ENCODE peak calls at places on chromosomes 3 and 15, in seven cellular contexts. S is HepG2, C is GM12878, X is K562, F is GM12892, L is SK-N-SH, Z is H1. V is an unnamed sample.
A peak's percentile ranks its signal among the peaks of the same experiment; 100 is the strongest.

GRCh38 chr15:67167131-67167530 is 87.3 kb downstream of the AAGAB start:
- DNase-seq in S (no peak), C (no peak), X (no peak), F (no peak), L (no peak), Z (no peak), V (no peak)

GRCh38 chr15:44092221-44092620 is 102.8 kb downstream of the FRMD5 start:
- DNase-seq in S (no peak), C (no peak), X (no peak), F (no peak), L (no peak), Z (no peak), V (no peak)

GRCh38 chr3:181921220-181921619 is 209.5 kb downstream of the SOX2 start:
- DNase-seq in S (no peak), C (peak; percentile 42), X (no peak), F (no peak), L (no peak), Z (no peak), V (no peak)

GRCh38 chr3:65083240-65083639 is 395.4 kb upstream of the ADAMTS9 start:
- DNase-seq in S (no peak), C (no peak), X (no peak), F (no peak), L (no peak), Z (no peak), V (no peak)

GRCh38 chr3:134644731-134645514 is 5.9 kb downstream of the KY start:
- DNase-seq in S (no peak), C (no peak), X (no peak), F (no peak), L (no peak), Z (peak; percentile 41), V (no peak)

GRCh38 chr3:113660901-113661300 is 35.5 kb downstream of the USF3 start:
- DNase-seq in S (no peak), C (no peak), X (no peak), F (no peak), L (no peak), Z (no peak), V (no peak)

GRCh38 chr3:54146383-54147239 is 24.3 kb downstream of the CACNA2D3 start:
- DNase-seq in S (peak; percentile 25), C (no peak), X (peak; percentile 13), F (peak; percentile 28), L (peak; percentile 82), Z (peak; percentile 83), V (peak; percentile 37)

GRCh38 chr15:28974142-28974541 is 88.4 kb downstream of the APBA2 start:
- DNase-seq in S (no peak), C (no peak), X (no peak), F (no peak), L (no peak), Z (no peak), V (no peak)

GRCh38 chr3:107938128-107938527 is 152.7 kb downstream of the CD47 start:
- DNase-seq in S (peak; percentile 4), C (no peak), X (no peak), F (no peak), L (peak; percentile 19), Z (no peak), V (no peak)

GRCh38 chr3:6791161-6791560 is 69.8 kb upstream of the GRM7 start:
- DNase-seq in S (no peak), C (no peak), X (no peak), F (no peak), L (no peak), Z (no peak), V (no peak)

GRCh38 chr15:71680079-71680461 is 130.3 kb upstream of the NR2E3 start:
- DNase-seq in S (no peak), C (no peak), X (no peak), F (no peak), L (no peak), Z (no peak), V (no peak)

GRCh38 chr3:115710799-115711198 is 87.5 kb downstream of the GAP43 start:
- DNase-seq in S (no peak), C (no peak), X (no peak), F (no peak), L (no peak), Z (no peak), V (no peak)

GRCh38 chr15:49199666-49200065 is 29.6 kb downstream of the GALK2 start:
- DNase-seq in S (no peak), C (no peak), X (no peak), F (no peak), L (no peak), Z (no peak), V (no peak)

GRCh38 chr3:78506581-78507195 is 1261.1 kb downstream of the ROBO1 start:
- DNase-seq in S (no peak), C (no peak), X (no peak), F (no peak), L (no peak), Z (no peak), V (no peak)

GRCh38 chr15:78680416-78681068 is 39.5 kb upstream of the CHRNB4 start:
- DNase-seq in S (no peak), C (no peak), X (no peak), F (no peak), L (no peak), Z (no peak), V (no peak)

GRCh38 chr3:29338377-29338776 is 57.5 kb downstream of the RBMS3 start:
- DNase-seq in S (no peak), C (no peak), X (no peak), F (no peak), L (no peak), Z (no peak), V (no peak)

GRCh38 chr3:140053011-140053702 is 118.2 kb downstream of the CLSTN2 start:
- DNase-seq in S (no peak), C (no peak), X (no peak), F (no peak), L (peak; percentile 37), Z (no peak), V (no peak)

GRCh38 chr3:53082736-53083135 is 36.9 kb upstream of the SFMBT1 start:
- DNase-seq in S (no peak), C (no peak), X (no peak), F (no peak), L (no peak), Z (no peak), V (no peak)

GRCh38 chr3:108381531-108381930 is 85.2 kb downstream of the HHLA2 start:
- DNase-seq in S (no peak), C (no peak), X (no peak), F (no peak), L (peak; percentile 57), Z (no peak), V (no peak)

GRCh38 chr3:109336272-109336957 is 931 bp downstream of the DPPA4 start:
- DNase-seq in S (no peak), C (no peak), X (no peak), F (no peak), L (no peak), Z (no peak), V (no peak)

GRCh38 chr3:141103067-141103466 is 51.9 kb downstream of the SPSB4 start:
- DNase-seq in S (no peak), C (no peak), X (no peak), F (no peak), L (no peak), Z (no peak), V (no peak)

GRCh38 chr15:78149805-78150751 is 916 bp downstream of the IDH3A start:
- DNase-seq in S (peak; percentile 25), C (no peak), X (no peak), F (no peak), L (no peak), Z (no peak), V (no peak)

GRCh38 chr3:133588784-133589465 is 15.4 kb downstream of the CDV3 start:
- DNase-seq in S (no peak), C (no peak), X (no peak), F (no peak), L (no peak), Z (no peak), V (no peak)
- TF ChIP-seq POLR2AphosphoS5 in S (no peak), C (peak; percentile 57), X (peak; percentile 27), F (peak; percentile 54), L (no peak), Z (no peak), V (peak; percentile 54)

DNA sequence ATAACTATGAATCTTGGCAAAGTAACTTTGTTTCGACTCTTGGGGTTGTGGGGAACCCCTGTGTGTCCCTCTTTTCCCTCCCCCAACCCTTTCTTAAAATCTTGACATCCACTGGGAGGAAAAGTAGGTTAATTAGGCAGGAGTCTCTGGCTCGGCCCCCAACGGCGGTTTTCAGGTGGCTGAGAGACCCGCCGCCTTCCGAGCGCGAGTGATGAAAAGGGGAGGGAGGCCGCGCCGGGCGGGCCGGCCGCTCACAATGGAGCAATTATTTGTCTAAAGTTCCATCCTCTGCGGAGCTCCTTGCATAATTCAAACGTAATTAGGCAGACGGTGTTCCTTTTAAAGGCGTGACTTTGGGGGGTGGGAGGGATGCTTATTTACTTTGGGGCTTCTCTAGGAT is 51.7 kb downstream of the ZIC4 start:
- DNase-seq in S (no peak), C (no peak), X (no peak), F (no peak), L (no peak), Z (no peak), V (no peak)
- TF ChIP-seq TAF1 in S (no peak), C (no peak), X (no peak), F (no peak), L (no peak), Z (no peak), V (no peak)

GRCh38 chr3:48532974-48533337 is 23.6 kb downstream of the PFKFB4 start:
- DNase-seq in S (no peak), C (no peak), X (no peak), F (no peak), L (no peak), Z (no peak), V (no peak)

GRCh38 chr3:48536116-48536515 is 20.5 kb downstream of the PFKFB4 start:
- DNase-seq in S (no peak), C (no peak), X (no peak), F (no peak), L (no peak), Z (no peak), V (no peak)

GRCh38 chr3:48535578-48535977 is 21.0 kb downstream of the PFKFB4 start:
- DNase-seq in S (no peak), C (no peak), X (no peak), F (no peak), L (no peak), Z (no peak), V (no peak)

GRCh38 chr3:48538451-48538850 is 18.2 kb downstream of the PFKFB4 start:
- DNase-seq in S (no peak), C (no peak), X (no peak), F (no peak), L (no peak), Z (no peak), V (no peak)

GRCh38 chr3:48536787-48537186 is 19.8 kb downstream of the PFKFB4 start:
- DNase-seq in S (no peak), C (no peak), X (no peak), F (no peak), L (no peak), Z (no peak), V (no peak)
- TF ChIP-seq POLR2AphosphoS5 in S (no peak), C (no peak), X (no peak), F (no peak), L (no peak), Z (no peak), V (no peak)

DNA sequence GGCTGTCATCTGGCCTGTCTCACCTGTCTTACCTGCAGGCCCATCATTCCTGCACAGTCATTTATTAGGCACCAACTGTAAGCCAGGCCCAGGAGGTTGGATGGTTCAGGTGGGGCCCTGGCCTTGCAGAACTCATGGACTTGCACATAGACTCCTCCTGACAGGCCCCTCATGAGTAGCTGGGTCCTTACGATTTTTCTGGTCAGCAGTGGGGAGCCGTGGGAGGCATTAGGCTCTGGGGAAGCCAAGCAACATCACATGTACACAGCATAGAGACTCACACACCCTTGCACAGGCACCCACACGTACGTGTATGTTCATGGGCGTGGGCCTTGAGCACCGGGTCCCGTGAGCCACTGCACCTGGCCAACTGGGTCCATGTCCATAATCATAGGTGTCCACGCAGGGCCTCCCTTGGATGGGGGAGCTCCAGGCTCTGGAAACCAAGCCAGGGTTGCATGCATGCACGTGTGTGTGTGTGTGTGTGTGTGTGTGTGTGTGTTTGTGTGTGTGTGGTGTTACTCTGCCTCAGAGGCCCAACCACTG is 20.3 kb downstream of the CISH start:
- DNase-seq in S (no peak), C (no peak), X (no peak), F (no peak), L (no peak), Z (no peak), V (no peak)
- TF ChIP-seq TAF1 in S (no peak), C (no peak), X (no peak), F (no peak), L (no peak), Z (no peak), V (no peak)